ENCODE peak calls at places on chromosome 20, in four cellular contexts. One of them, this sample, is unnamed.

GRCh38 chr20:36085686-36086267 is 68.8 kb upstream of the EPB41L1 start:
- DNase-seq in HCT116: peak
- DNase-seq in psoas muscle: no peak
- DNase-seq in activated CD4-positive, alpha-beta T cell treated with anti-CD3 and anti-CD28 coated beads, Interleukin-2, amount 50 U/mL, for 1 hour: no peak
- DNase-seq in this sample: no peak

GRCh38 chr20:32057785-32058184 is 5.7 kb downstream of the HCK start:
- DNase-seq in HCT116: no peak
- DNase-seq in psoas muscle: no peak
- DNase-seq in activated CD4-positive, alpha-beta T cell treated with anti-CD3 and anti-CD28 coated beads, Interleukin-2, amount 50 U/mL, for 1 hour: no peak
- DNase-seq in this sample: no peak

GRCh38 chr20:38278763-38279162 is 18.2 kb upstream of the KIAA1755 start:
- DNase-seq in HCT116: no peak
- DNase-seq in psoas muscle: no peak
- DNase-seq in activated CD4-positive, alpha-beta T cell treated with anti-CD3 and anti-CD28 coated beads, Interleukin-2, amount 50 U/mL, for 1 hour: no peak
- DNase-seq in this sample: no peak

GRCh38 chr20:21235346-21235712 is 67.8 kb upstream of the XRN2 start:
- DNase-seq in activated CD4-positive, alpha-beta T cell treated with anti-CD3 and anti-CD28 coated beads, Interleukin-2, amount 50 U/mL, for 1 hour: no peak
- DNase-seq in psoas muscle: no peak
- DNase-seq in HCT116: no peak
- DNase-seq in this sample: no peak

GRCh38 chr20:20363449-20364015 is 4.4 kb upstream of the INSM1 start:
- DNase-seq in activated CD4-positive, alpha-beta T cell treated with anti-CD3 and anti-CD28 coated beads, Interleukin-2, amount 50 U/mL, for 1 hour: no peak
- DNase-seq in psoas muscle: no peak
- DNase-seq in HCT116: no peak
- DNase-seq in this sample: no peak

GRCh38 chr20:50724112-50724724 is 7.2 kb upstream of the PARD6B start:
- DNase-seq in HCT116: no peak
- DNase-seq in activated CD4-positive, alpha-beta T cell treated with anti-CD3 and anti-CD28 coated beads, Interleukin-2, amount 50 U/mL, for 1 hour: no peak
- DNase-seq in psoas muscle: no peak
- DNase-seq in this sample: no peak

GRCh38 chr20:52340036-52340634 is 148.6 kb upstream of the ZFP64 start:
- DNase-seq in activated CD4-positive, alpha-beta T cell treated with anti-CD3 and anti-CD28 coated beads, Interleukin-2, amount 50 U/mL, for 1 hour: no peak
- DNase-seq in HCT116: no peak
- DNase-seq in psoas muscle: no peak
- DNase-seq in this sample: no peak

GRCh38 chr20:35176132-35176531 is 4.3 kb downstream of the PROCR start:
- DNase-seq in activated CD4-positive, alpha-beta T cell treated with anti-CD3 and anti-CD28 coated beads, Interleukin-2, amount 50 U/mL, for 1 hour: no peak
- DNase-seq in HCT116: no peak
- DNase-seq in psoas muscle: no peak
- DNase-seq in this sample: no peak

GRCh38 chr20:45038747-45039469 is 62.0 kb downstream of the KCNS1 start:
- DNase-seq in HCT116: no peak
- DNase-seq in psoas muscle: no peak
- DNase-seq in activated CD4-positive, alpha-beta T cell treated with anti-CD3 and anti-CD28 coated beads, Interleukin-2, amount 50 U/mL, for 1 hour: no peak
- DNase-seq in this sample: no peak

GRCh38 chr20:32168184-32168910 is 39.2 kb downstream of the PLAGL2 start:
- DNase-seq in HCT116: peak
- DNase-seq in psoas muscle: no peak
- DNase-seq in activated CD4-positive, alpha-beta T cell treated with anti-CD3 and anti-CD28 coated beads, Interleukin-2, amount 50 U/mL, for 1 hour: no peak
- DNase-seq in this sample: no peak

GRCh38 chr20:4295226-4295625 is 279.9 kb upstream of the RNF24 start:
- DNase-seq in activated CD4-positive, alpha-beta T cell treated with anti-CD3 and anti-CD28 coated beads, Interleukin-2, amount 50 U/mL, for 1 hour: no peak
- DNase-seq in HCT116: no peak
- DNase-seq in psoas muscle: no peak
- DNase-seq in this sample: no peak

GRCh38 chr20:37543828-37544227 is 16.2 kb upstream of the BLCAP start:
- DNase-seq in psoas muscle: no peak
- DNase-seq in activated CD4-positive, alpha-beta T cell treated with anti-CD3 and anti-CD28 coated beads, Interleukin-2, amount 50 U/mL, for 1 hour: no peak
- DNase-seq in HCT116: no peak
- DNase-seq in this sample: no peak

GRCh38 chr20:41094656-41095055 is 42.7 kb upstream of the PLCG1 start:
- DNase-seq in psoas muscle: no peak
- DNase-seq in HCT116: no peak
- DNase-seq in activated CD4-positive, alpha-beta T cell treated with anti-CD3 and anti-CD28 coated beads, Interleukin-2, amount 50 U/mL, for 1 hour: no peak
- DNase-seq in this sample: no peak

GRCh38 chr20:54474866-54475265 is 527 bp upstream of the DOK5 start:
- DNase-seq in HCT116: no peak
- DNase-seq in activated CD4-positive, alpha-beta T cell treated with anti-CD3 and anti-CD28 coated beads, Interleukin-2, amount 50 U/mL, for 1 hour: no peak
- DNase-seq in psoas muscle: no peak
- DNase-seq in this sample: no peak

GRCh38 chr20:16491277-16491912 is 81.9 kb downstream of the KIF16B start:
- DNase-seq in psoas muscle: no peak
- DNase-seq in activated CD4-positive, alpha-beta T cell treated with anti-CD3 and anti-CD28 coated beads, Interleukin-2, amount 50 U/mL, for 1 hour: no peak
- DNase-seq in HCT116: no peak
- DNase-seq in this sample: no peak

GRCh38 chr20:31674895-31675827 is 37.4 kb downstream of the COX4I2 start:
- DNase-seq in psoas muscle: peak
- DNase-seq in activated CD4-positive, alpha-beta T cell treated with anti-CD3 and anti-CD28 coated beads, Interleukin-2, amount 50 U/mL, for 1 hour: peak
- DNase-seq in HCT116: no peak
- DNase-seq in this sample: no peak

GRCh38 chr20:39190666-39191570 is 228.8 kb downstream of the DHX35 start:
- DNase-seq in activated CD4-positive, alpha-beta T cell treated with anti-CD3 and anti-CD28 coated beads, Interleukin-2, amount 50 U/mL, for 1 hour: no peak
- DNase-seq in psoas muscle: no peak
- DNase-seq in HCT116: peak
- DNase-seq in this sample: no peak